ENCODE peak calls at places on chromosomes 16 and 17, in five cellular contexts. N is adrenal gland, J is IMR-90, U is A549, F is stomach. K is an unnamed sample.

GRCh38 chr17:80386341-80386740 is 28.6 kb upstream of the ENDOV start:
- DNase-seq in F (no peak), N (no peak), J (no peak), U (no peak), K (no peak)

GRCh38 chr17:37219876-37220608 is 155.7 kb upstream of the C17orf78 start:
- DNase-seq in U (no peak), N (no peak), F (no peak), J (no peak), K (no peak)

GRCh38 chr17:1325766-1326165 is 46.3 kb downstream of the TRARG1 start:
- DNase-seq in U (no peak), F (no peak), N (no peak), J (no peak), K (no peak)

GRCh38 chr16:21301168-21301894 is 23.2 kb upstream of the CRYM start:
- DNase-seq in J (peak; percentile 61), F (peak; percentile 72), U (peak; percentile 91), N (peak; percentile 68), K (peak; percentile 60)

GRCh38 chr17:14046978-14047377 is 22.3 kb upstream of the COX10 start:
- DNase-seq in U (no peak), N (no peak), J (no peak), F (no peak), K (no peak)

GRCh38 chr16:13333336-13333735 is 431.9 kb downstream of the SHISA9 start:
- DNase-seq in U (no peak), N (no peak), J (no peak), F (no peak), K (no peak)

GRCh38 chr17:50173335-50173941 is 7.6 kb downstream of the SGCA start:
- DNase-seq in N (no peak), F (no peak), U (no peak), J (peak; percentile 95), K (peak; percentile 87)

GRCh38 chr17:2436516-2436915 is 35.7 kb upstream of the MNT start:
- DNase-seq in F (no peak), U (no peak), J (no peak), N (no peak), K (no peak)

GRCh38 chr17:81512984-81513668 is 527 bp upstream of the ACTG1 start:
- DNase-seq in U (peak; percentile 76), J (peak; percentile 43), N (peak; percentile 61), F (peak; percentile 70), K (peak; percentile 62)

GRCh38 chr17:27049104-27049784 is 244.7 kb upstream of the WSB1 start:
- DNase-seq in N (no peak), F (no peak), U (no peak), J (no peak), K (no peak)

GRCh38 chr16:1821861-1822611 is 4.6 kb downstream of the HAGH start:
- DNase-seq in F (no peak), N (no peak), U (no peak), J (no peak), K (no peak)

GRCh38 chr16:71672125-71672524 is 46.1 kb downstream of the MARVELD3 start:
- DNase-seq in U (no peak), N (no peak), F (no peak), J (no peak), K (no peak)

GRCh38 chr16:89033796-89034572 is 57.0 kb upstream of the CBFA2T3 start:
- DNase-seq in U (no peak), N (no peak), J (no peak), F (no peak), K (no peak)

GRCh38 chr16:8370374-8371015 is 219.8 kb downstream of the TMEM114 start:
- DNase-seq in U (no peak), F (no peak), J (peak; percentile 7), N (peak; percentile 19), K (no peak)

GRCh38 chr17:32503251-32504165 is 16.7 kb downstream of the CDK5R1 start:
- DNase-seq in U (no peak), N (no peak), J (no peak), F (no peak), K (no peak)

GRCh38 chr17:80760501-80760900 is 215.9 kb downstream of the RPTOR start:
- DNase-seq in N (no peak), J (no peak), F (peak; percentile 77), U (no peak), K (no peak)

GRCh38 chr17:19364699-19365498 is 2.4 kb upstream of the B9D1 start:
- DNase-seq in J (no peak), N (peak; percentile 64), U (no peak), F (no peak), K (no peak)

GRCh38 chr17:31089461-31089860 is 5.3 kb upstream of the NF1 start:
- DNase-seq in F (no peak), J (no peak), U (no peak), N (no peak), K (no peak)

GRCh38 chr16:670485-671352 is 2.8 kb downstream of the RHOT2 start:
- DNase-seq in J (no peak), F (no peak), N (no peak), U (no peak), K (no peak)

GRCh38 chr17:74995847-74996246 is 8.4 kb downstream of the CDR2L start:
- DNase-seq in N (no peak), U (no peak), F (no peak), J (no peak), K (no peak)

GRCh38 chr16:84423416-84423837 is 55.1 kb downstream of the ATP2C2 start:
- DNase-seq in N (no peak), F (no peak), J (peak; percentile 52), U (peak; percentile 66), K (peak; percentile 42)

GRCh38 chr16:80973991-80974390 is 32.7 kb downstream of the CMC2 start:
- DNase-seq in F (no peak), J (peak; percentile 38), U (no peak), N (no peak), K (no peak)

GRCh38 chr16:61564741-61565140 is 471.5 kb downstream of the CDH8 start:
- DNase-seq in N (no peak), U (no peak), J (no peak), F (no peak), K (no peak)

GRCh38 chr16:89720520-89720858 is 209 bp downstream of the VPS9D1 start:
- DNase-seq in U (no peak), N (peak; percentile 85), J (no peak), F (peak; percentile 52), K (no peak)

GRCh38 chr16:88783391-88784073 is 1.5 kb downstream of the PIEZO1 start:
- DNase-seq in N (peak; percentile 67), J (peak; percentile 33), F (peak; percentile 54), U (no peak), K (no peak)

GRCh38 chr17:35448214-35448898 is at the start of gene SLFN13:
- DNase-seq in F (peak; percentile 87), J (peak; percentile 64), U (peak; percentile 74), N (peak; percentile 61), K (peak; percentile 87)

GRCh38 chr16:84360748-84361147 is 7.6 kb upstream of the ATP2C2 start:
- DNase-seq in F (no peak), J (no peak), U (no peak), N (no peak), K (no peak)

GRCh38 chr16:84292032-84292431 is 2.6 kb upstream of the WFDC1 start:
- DNase-seq in J (no peak), F (no peak), N (no peak), U (no peak), K (no peak)

GRCh38 chr17:4900231-4901107 is 1.1 kb downstream of the C17orf107 start:
- DNase-seq in J (no peak), N (no peak), F (peak; percentile 51), U (no peak), K (no peak)

GRCh38 chr17:73010414-73010813 is 82.1 kb downstream of the SLC39A11 start:
- DNase-seq in J (no peak), F (no peak), N (no peak), U (no peak), K (no peak)

GRCh38 chr17:17416400-17417360 is 60.1 kb upstream of the MED9 start:
- DNase-seq in N (peak; percentile 63), F (peak; percentile 58), J (peak; percentile 87), U (peak; percentile 41), K (no peak)

GRCh38 chr16:85137323-85138072 is 25.2 kb upstream of the CIBAR2 start:
- DNase-seq in J (peak; percentile 85), N (peak; percentile 97), U (no peak), F (peak; percentile 93), K (peak; percentile 98)

DNA sequence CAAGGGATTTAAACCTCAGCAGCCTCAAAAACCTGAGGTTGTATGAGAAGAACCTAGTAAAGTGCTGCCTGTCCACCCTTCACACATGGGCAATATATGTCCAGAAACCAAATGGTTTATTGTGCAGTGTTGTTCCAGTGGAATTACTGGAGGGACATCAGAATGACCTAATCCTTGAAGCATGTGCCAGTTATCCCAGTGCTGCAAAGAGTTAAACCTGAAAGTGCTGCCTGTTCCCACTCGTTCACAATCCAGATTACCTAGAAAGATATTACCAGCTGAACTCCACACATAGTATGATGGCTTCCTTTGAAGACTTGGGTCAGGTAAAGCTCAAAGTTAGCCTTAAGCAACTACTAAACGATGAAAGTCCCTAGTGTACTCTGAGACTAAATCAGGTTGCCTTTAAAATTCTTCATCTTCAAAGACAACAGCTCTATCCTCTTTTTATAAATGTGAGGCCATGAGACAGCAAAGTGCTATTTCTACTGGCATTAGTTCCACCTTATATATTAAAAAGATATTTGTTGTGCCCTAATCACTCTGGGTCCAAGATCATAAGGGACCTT is 133.1 kb downstream of the SNX11 start:
- DNase-seq in U (peak; percentile 23), J (peak; percentile 11), F (no peak), N (no peak), K (peak; percentile 51)
- H3K4me1 ChIP-seq in U (peaks cover 79% of the 10 kb centered on the region), J (peaks cover 9% of the 10 kb centered on the region), F (no peaks in the 10 kb centered on the region), N (peaks cover 41% of the 10 kb centered on the region), K (peaks cover 11% of the 10 kb centered on the region)

DNA sequence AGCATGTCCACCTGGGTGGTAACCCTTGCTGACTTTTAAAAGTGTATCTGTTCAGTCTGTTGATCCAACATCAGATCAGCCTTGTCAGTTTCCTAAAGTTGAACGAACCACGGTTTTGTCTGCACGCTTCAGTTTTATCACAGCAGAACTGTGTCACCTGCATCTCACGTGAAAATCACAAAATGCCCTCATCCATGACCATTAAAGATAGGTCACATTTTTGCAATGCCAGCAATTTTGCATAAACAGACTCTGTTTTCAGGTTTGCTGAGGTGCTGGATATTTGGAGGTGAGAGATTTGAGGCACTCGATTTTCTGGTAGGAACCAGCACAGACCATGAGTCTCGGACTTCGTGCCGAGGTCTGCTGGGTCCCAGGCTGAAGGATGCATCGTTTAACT is 3.0 kb downstream of the METRNL start:
- DNase-seq in F (no peak), U (no peak), N (no peak), J (no peak), K (no peak)
- H3K4me1 ChIP-seq in F (peaks cover 73% of the 10 kb centered on the region), U (peaks cover 24% of the 10 kb centered on the region), N (peaks cover 25% of the 10 kb centered on the region), J (peaks cover 53% of the 10 kb centered on the region), K (peaks cover 5% of the 10 kb centered on the region)

GRCh38 chr17:64148699-64149098 is 18.8 kb upstream of the ERN1 start:
- DNase-seq in U (no peak), J (no peak), N (no peak), F (peak; percentile 41), K (no peak)
- H3K4me1 ChIP-seq in U (peaks cover 27% of the 10 kb centered on the region), J (peaks cover 5% of the 10 kb centered on the region), N (peaks cover 32% of the 10 kb centered on the region), F (peaks cover 45% of the 10 kb centered on the region), K (peaks cover 22% of the 10 kb centered on the region)

GRCh38 chr17:57666946-57667345 is 78.2 kb downstream of the CCDC182 start:
- DNase-seq in U (no peak), N (no peak), F (no peak), J (no peak), K (no peak)

GRCh38 chr17:57665696-57666095 is 79.4 kb downstream of the CCDC182 start:
- DNase-seq in F (no peak), U (no peak), N (peak; percentile 25), J (no peak), K (no peak)

GRCh38 chr17:57663326-57664070 is 81.6 kb downstream of the CCDC182 start:
- DNase-seq in J (no peak), U (no peak), F (no peak), N (peak; percentile 65), K (no peak)

GRCh38 chr17:57666198-57666870 is 78.8 kb downstream of the CCDC182 start:
- DNase-seq in J (no peak), F (no peak), N (no peak), U (no peak), K (no peak)

GRCh38 chr17:57665128-57665527 is 80.0 kb downstream of the CCDC182 start:
- DNase-seq in N (no peak), J (no peak), U (no peak), F (no peak), K (no peak)
- H3K4me1 ChIP-seq in N (peaks cover 62% of the 10 kb centered on the region), J (peaks cover 17% of the 10 kb centered on the region), U (peaks cover 4% of the 10 kb centered on the region), F (peaks cover 21% of the 10 kb centered on the region), K (peaks cover 6% of the 10 kb centered on the region)